ENCODE peak calls at places on chromosomes 7 and 10, in five cellular contexts. One of them, this sample, is unnamed.

GRCh38 chr7:30938435-30939316 is 25.1 kb upstream of the GHRHR start:
- DNase-seq in GM12878: peak
- DNase-seq in HepG2: peak
- DNase-seq in H1: peak
- DNase-seq in K562: peak
- DNase-seq in this sample: peak

GRCh38 chr7:133910761-133911160 is 216.4 kb upstream of the LRGUK start:
- DNase-seq in HepG2: no peak
- DNase-seq in K562: no peak
- DNase-seq in GM12878: no peak
- DNase-seq in H1: no peak
- DNase-seq in this sample: no peak

GRCh38 chr7:156793334-156793733 is 99.6 kb downstream of the LMBR1 start:
- DNase-seq in K562: no peak
- DNase-seq in H1: no peak
- DNase-seq in HepG2: no peak
- DNase-seq in GM12878: no peak
- DNase-seq in this sample: no peak

GRCh38 chr7:39721345-39721744 is 98.0 kb downstream of the RALA start:
- DNase-seq in GM12878: no peak
- DNase-seq in H1: no peak
- DNase-seq in K562: no peak
- DNase-seq in HepG2: no peak
- DNase-seq in this sample: no peak

GRCh38 chr10:89283988-89284475 is 17.8 kb upstream of the IFIT2 start:
- DNase-seq in GM12878: no peak
- DNase-seq in HepG2: peak
- DNase-seq in K562: no peak
- DNase-seq in H1: no peak
- DNase-seq in this sample: peak

GRCh38 chr7:80028717-80029116 is 105.9 kb upstream of the GNAI1 start:
- DNase-seq in H1: no peak
- DNase-seq in K562: no peak
- DNase-seq in GM12878: no peak
- DNase-seq in HepG2: no peak
- DNase-seq in this sample: no peak

GRCh38 chr10:88979603-88980002 is 11.0 kb upstream of the FAS start:
- DNase-seq in HepG2: no peak
- DNase-seq in H1: no peak
- DNase-seq in GM12878: no peak
- DNase-seq in K562: no peak
- DNase-seq in this sample: no peak

GRCh38 chr7:99837649-99838361 is 10.0 kb downstream of the CYP3A43 start:
- DNase-seq in H1: no peak
- DNase-seq in HepG2: peak
- DNase-seq in K562: no peak
- DNase-seq in GM12878: peak
- DNase-seq in this sample: no peak

GRCh38 chr10:67602268-67602950 is 93.6 kb downstream of the CTNNA3 start:
- DNase-seq in H1: no peak
- DNase-seq in K562: no peak
- DNase-seq in GM12878: no peak
- DNase-seq in HepG2: no peak
- DNase-seq in this sample: no peak

GRCh38 chr7:43750016-43750887 is 8.2 kb upstream of the BLVRA start:
- DNase-seq in GM12878: no peak
- DNase-seq in K562: no peak
- DNase-seq in H1: no peak
- DNase-seq in HepG2: no peak
- DNase-seq in this sample: no peak

DNA sequence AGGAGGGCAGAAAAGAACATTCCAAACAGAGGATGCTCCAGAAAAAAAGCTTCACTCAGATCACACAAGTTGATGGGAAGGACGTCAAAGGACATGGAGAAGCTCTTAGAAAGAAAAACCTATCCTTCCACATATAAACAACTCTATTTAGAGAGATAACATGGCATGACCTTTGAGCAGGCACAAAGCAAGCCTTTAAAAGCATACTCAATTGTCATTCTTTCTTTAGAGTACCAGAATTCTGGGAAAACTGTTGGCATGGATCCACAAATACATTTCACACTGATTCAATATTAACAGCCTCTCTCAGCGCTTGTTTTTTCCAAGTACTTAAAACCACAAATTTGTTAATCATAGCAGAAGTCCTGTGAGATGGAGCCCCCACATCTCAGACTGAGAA is 7.3 kb upstream of the ABLIM1 start:
- DNase-seq in H1: no peak
- DNase-seq in GM12878: no peak
- DNase-seq in HepG2: peak
- DNase-seq in K562: no peak
- DNase-seq in this sample: no peak
- TF ChIP-seq CREB1 in H1: no peak
- TF ChIP-seq CREB1 in GM12878: no peak
- TF ChIP-seq CREB1 in HepG2: no peak
- TF ChIP-seq CREB1 in K562: no peak
- TF ChIP-seq CREB1 in this sample: no peak

GRCh38 chr7:16061011-16061410 is 360.3 kb downstream of the CRPPA start:
- DNase-seq in HepG2: no peak
- DNase-seq in K562: no peak
- DNase-seq in GM12878: no peak
- DNase-seq in H1: no peak
- DNase-seq in this sample: no peak

GRCh38 chr7:16061630-16062029 is 359.7 kb downstream of the CRPPA start:
- DNase-seq in HepG2: no peak
- DNase-seq in H1: no peak
- DNase-seq in K562: no peak
- DNase-seq in GM12878: no peak
- DNase-seq in this sample: no peak

GRCh38 chr7:16063691-16064090 is 357.6 kb downstream of the CRPPA start:
- DNase-seq in GM12878: no peak
- DNase-seq in K562: no peak
- DNase-seq in HepG2: no peak
- DNase-seq in H1: no peak
- DNase-seq in this sample: no peak

GRCh38 chr7:16063241-16063640 is 358.1 kb downstream of the CRPPA start:
- DNase-seq in H1: no peak
- DNase-seq in K562: no peak
- DNase-seq in HepG2: no peak
- DNase-seq in GM12878: no peak
- DNase-seq in this sample: no peak

DNA sequence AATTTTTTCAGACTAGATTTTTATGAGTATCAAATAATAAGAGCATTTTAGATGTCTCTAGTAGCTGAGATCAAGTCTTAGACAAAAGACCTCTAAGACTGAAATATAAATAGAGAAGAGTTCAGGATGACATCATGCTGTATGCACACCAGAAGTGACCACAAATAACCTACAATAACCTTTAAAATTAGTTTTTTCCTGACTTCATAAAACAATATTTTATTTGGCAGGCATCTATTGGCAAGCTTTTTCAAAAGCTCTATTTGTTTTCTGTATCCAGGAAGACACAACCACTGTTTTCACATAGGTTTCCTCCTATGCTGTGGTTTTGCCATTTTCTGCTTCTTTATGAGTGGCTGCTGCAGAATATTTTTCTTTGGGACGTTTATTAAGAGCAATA is 359.1 kb downstream of the CRPPA start:
- DNase-seq in HepG2: no peak
- DNase-seq in K562: no peak
- DNase-seq in GM12878: no peak
- DNase-seq in H1: no peak
- DNase-seq in this sample: no peak
- H2AFZ ChIP-seq in HepG2: no peak
- H2AFZ ChIP-seq in K562: no peak
- H2AFZ ChIP-seq in GM12878: no peak
- H2AFZ ChIP-seq in H1: no peak
- H2AFZ ChIP-seq in this sample: no peak

GRCh38 chr7:67429735-67430134 is 433.1 kb downstream of the TYW1 start:
- DNase-seq in GM12878: no peak
- DNase-seq in K562: no peak
- DNase-seq in HepG2: no peak
- DNase-seq in H1: no peak
- DNase-seq in this sample: no peak

GRCh38 chr7:67423058-67423457 is 426.4 kb downstream of the TYW1 start:
- DNase-seq in GM12878: no peak
- DNase-seq in H1: no peak
- DNase-seq in HepG2: no peak
- DNase-seq in K562: no peak
- DNase-seq in this sample: no peak

GRCh38 chr7:67422601-67423000 is 426.0 kb downstream of the TYW1 start:
- DNase-seq in HepG2: no peak
- DNase-seq in K562: no peak
- DNase-seq in GM12878: no peak
- DNase-seq in H1: no peak
- DNase-seq in this sample: no peak

GRCh38 chr7:67426654-67427053 is 430.0 kb downstream of the TYW1 start:
- DNase-seq in H1: no peak
- DNase-seq in GM12878: no peak
- DNase-seq in HepG2: no peak
- DNase-seq in K562: no peak
- DNase-seq in this sample: no peak
- TF ChIP-seq CREB1 in H1: no peak
- TF ChIP-seq CREB1 in GM12878: no peak
- TF ChIP-seq CREB1 in HepG2: no peak
- TF ChIP-seq CREB1 in K562: no peak
- TF ChIP-seq CREB1 in this sample: no peak

GRCh38 chr7:136245327-136246004 is 268.3 kb upstream of the MTPN start:
- DNase-seq in K562: no peak
- DNase-seq in GM12878: no peak
- DNase-seq in HepG2: no peak
- DNase-seq in H1: no peak
- DNase-seq in this sample: no peak
- H2AFZ ChIP-seq in K562: peak
- H2AFZ ChIP-seq in GM12878: no peak
- H2AFZ ChIP-seq in HepG2: no peak
- H2AFZ ChIP-seq in H1: no peak
- H2AFZ ChIP-seq in this sample: no peak

GRCh38 chr7:106375499-106375898 is 90.7 kb upstream of the NAMPT start:
- DNase-seq in H1: no peak
- DNase-seq in K562: no peak
- DNase-seq in GM12878: no peak
- DNase-seq in HepG2: no peak
- DNase-seq in this sample: no peak
- TF ChIP-seq CREB1 in H1: no peak
- TF ChIP-seq CREB1 in K562: no peak
- TF ChIP-seq CREB1 in GM12878: no peak
- TF ChIP-seq CREB1 in HepG2: no peak
- TF ChIP-seq CREB1 in this sample: no peak

DNA sequence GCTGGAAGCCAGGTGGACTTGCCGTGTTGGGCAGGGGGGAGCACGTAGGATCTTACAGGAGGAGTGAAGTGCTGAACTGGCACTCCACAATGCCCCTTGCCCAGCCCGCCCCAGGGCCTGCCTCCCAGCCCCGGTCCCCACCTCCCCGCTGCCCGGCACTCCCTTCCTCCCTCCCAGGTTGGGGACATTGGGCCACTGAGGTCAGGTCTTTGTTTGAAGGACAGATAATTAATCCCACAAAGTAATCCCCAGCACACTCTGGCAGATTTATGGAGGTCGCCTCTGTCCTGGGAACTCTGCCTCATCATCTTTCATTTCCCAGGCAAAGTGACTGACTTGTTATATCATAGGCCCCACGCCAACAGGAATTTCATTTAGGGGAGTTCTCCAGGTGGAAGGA is 122.8 kb downstream of the C10orf105 start:
- DNase-seq in HepG2: no peak
- DNase-seq in K562: no peak
- DNase-seq in H1: no peak
- DNase-seq in GM12878: no peak
- DNase-seq in this sample: no peak
- H2AFZ ChIP-seq in HepG2: no peak
- H2AFZ ChIP-seq in K562: no peak
- H2AFZ ChIP-seq in H1: no peak
- H2AFZ ChIP-seq in GM12878: no peak
- H2AFZ ChIP-seq in this sample: no peak

GRCh38 chr7:96327429-96327828 is 5.5 kb upstream of the SLC25A13 start:
- DNase-seq in K562: no peak
- DNase-seq in HepG2: peak
- DNase-seq in GM12878: no peak
- DNase-seq in H1: no peak
- DNase-seq in this sample: no peak
- TF ChIP-seq CREB1 in K562: no peak
- TF ChIP-seq CREB1 in HepG2: no peak
- TF ChIP-seq CREB1 in GM12878: no peak
- TF ChIP-seq CREB1 in H1: no peak
- TF ChIP-seq CREB1 in this sample: no peak

This sample was measured in GM23338.